ENCODE peak calls at places on chromosomes 3 and 15, in eight cellular contexts. I is NCI-H1105; R is nephron progenitor cell; Z is suprapubic skin; A is psoas muscle; T is caudate nucleus; D is brain microvascular endothelial cell; N is effector memory CD8-positive, alpha-beta T cell. S is an unnamed sample.
A peak's percentile ranks its signal among the peaks of the same experiment; 100 is the strongest.

GRCh38 chr3:147361671-147362420 is 44.5 kb downstream of the ZIC4 start:
- DNase-seq in I (peak; percentile 48), R (peak; percentile 73), Z (no peak), A (peak; percentile 70), T (no peak), D (peak; percentile 16), N (no peak), S (peak; percentile 65)

GRCh38 chr3:52452570-52453221 is 1.1 kb downstream of the TNNC1 start:
- DNase-seq in I (no peak), R (no peak), Z (no peak), A (peak; percentile 90), T (no peak), D (no peak), N (no peak), S (no peak)

GRCh38 chr3:53880396-53881345 is 1.3 kb downstream of the ACTR8 start:
- DNase-seq in I (no peak), R (no peak), Z (no peak), A (no peak), T (no peak), D (peak; percentile 33), N (no peak), S (no peak)

GRCh38 chr3:134353171-134353825 is 20.9 kb downstream of the AMOTL2 start:
- DNase-seq in I (no peak), R (no peak), Z (no peak), A (peak; percentile 51), T (no peak), D (no peak), N (no peak), S (no peak)

GRCh38 chr15:33091983-33092688 is 102.4 kb downstream of the FMN1 start:
- DNase-seq in I (no peak), R (no peak), Z (no peak), A (no peak), T (no peak), D (no peak), N (no peak), S (no peak)

GRCh38 chr3:54599741-54600140 is 328.1 kb downstream of the LRTM1 start:
- DNase-seq in I (no peak), R (no peak), Z (no peak), A (peak; percentile 67), T (peak; percentile 70), D (no peak), N (no peak), S (no peak)

GRCh38 chr3:12135029-12135634 is 23.6 kb downstream of the TIMP4 start:
- DNase-seq in I (no peak), R (peak; percentile 77), Z (peak; percentile 89), A (peak; percentile 82), T (peak; percentile 45), D (peak; percentile 74), N (peak; percentile 34), S (peak; percentile 80)

GRCh38 chr3:61627768-61628185 is 66.4 kb downstream of the PTPRG start:
- DNase-seq in I (no peak), R (no peak), Z (no peak), A (no peak), T (no peak), D (peak; percentile 82), N (no peak), S (no peak)

GRCh38 chr3:49238274-49239127 is 38.5 kb downstream of the C3orf62 start:
- DNase-seq in I (no peak), R (no peak), Z (no peak), A (no peak), T (no peak), D (peak; percentile 41), N (no peak), S (peak; percentile 26)

GRCh38 chr3:112097378-112097777 is 11.2 kb downstream of the C3orf52 start:
- DNase-seq in I (peak; percentile 56), R (no peak), Z (no peak), A (no peak), T (peak; percentile 28), D (peak; percentile 100), N (no peak), S (peak; percentile 71)

GRCh38 chr3:89558711-89559110 is 451.3 kb downstream of the EPHA3 start:
- DNase-seq in I (no peak), R (no peak), Z (no peak), A (no peak), T (no peak), D (no peak), N (no peak), S (no peak)

GRCh38 chr3:184716652-184717607 is 5.1 kb upstream of the MAGEF1 start:
- DNase-seq in I (peak; percentile 79), R (peak; percentile 71), Z (no peak), A (no peak), T (peak; percentile 56), D (peak; percentile 45), N (no peak), S (no peak)

GRCh38 chr3:110871869-110872268 is 199.7 kb upstream of the NECTIN3 start:
- DNase-seq in I (no peak), R (no peak), Z (no peak), A (no peak), T (no peak), D (no peak), N (no peak), S (no peak)

GRCh38 chr15:42457445-42458442 is 33.2 kb downstream of the ZNF106 start:
- DNase-seq in I (no peak), R (peak; percentile 48), Z (peak; percentile 82), A (peak; percentile 79), T (no peak), D (peak; percentile 93), N (no peak), S (no peak)

GRCh38 chr3:98613616-98614015 is 20.2 kb upstream of the CPOX start:
- DNase-seq in I (no peak), R (no peak), Z (no peak), A (no peak), T (no peak), D (peak; percentile 65), N (no peak), S (no peak)

GRCh38 chr3:114409291-114409690 is 115.5 kb downstream of the TIGIT start:
- DNase-seq in I (no peak), R (no peak), Z (no peak), A (no peak), T (no peak), D (no peak), N (no peak), S (no peak)

GRCh38 chr3:134315286-134316106 is 58.8 kb downstream of the AMOTL2 start:
- DNase-seq in I (no peak), R (no peak), Z (peak; percentile 89), A (peak; percentile 90), T (no peak), D (peak; percentile 88), N (no peak), S (no peak)

GRCh38 chr3:173398111-173398479 is 551 bp downstream of the NLGN1 start:
- DNase-seq in I (no peak), R (peak; percentile 40), Z (peak; percentile 76), A (no peak), T (no peak), D (no peak), N (no peak), S (no peak)

GRCh38 chr15:59736181-59736580 is 47.1 kb upstream of the BNIP2 start:
- DNase-seq in I (no peak), R (no peak), Z (no peak), A (no peak), T (no peak), D (no peak), N (no peak), S (no peak)

GRCh38 chr15:69666441-69666882 is 213.8 kb downstream of the RPLP1 start:
- DNase-seq in I (no peak), R (no peak), Z (no peak), A (no peak), T (no peak), D (peak; percentile 37), N (no peak), S (peak; percentile 43)

GRCh38 chr15:94119215-94119815 is 112.0 kb upstream of the MCTP2 start:
- DNase-seq in I (no peak), R (peak; percentile 16), Z (no peak), A (peak; percentile 69), T (no peak), D (no peak), N (no peak), S (no peak)

GRCh38 chr3:56811545-56812202 is 9.9 kb upstream of the ARHGEF3 start:
- DNase-seq in I (no peak), R (no peak), Z (no peak), A (no peak), T (no peak), D (no peak), N (no peak), S (no peak)

GRCh38 chr3:101182734-101183133 is 137.6 kb downstream of the IMPG2 start:
- DNase-seq in I (no peak), R (no peak), Z (no peak), A (no peak), T (no peak), D (peak; percentile 40), N (no peak), S (no peak)

GRCh38 chr3:76051145-76051544 is 265.8 kb upstream of the ZNF717 start:
- DNase-seq in I (no peak), R (no peak), Z (no peak), A (no peak), T (no peak), D (no peak), N (no peak), S (no peak)

GRCh38 chr15:60508442-60508841 is 29.5 kb upstream of the ICE2 start:
- DNase-seq in I (no peak), R (no peak), Z (no peak), A (no peak), T (no peak), D (no peak), N (no peak), S (no peak)

GRCh38 chr15:31801152-31801551 is 229.2 kb upstream of the CHRNA7 start:
- DNase-seq in I (no peak), R (no peak), Z (no peak), A (no peak), T (peak; percentile 52), D (no peak), N (no peak), S (no peak)

GRCh38 chr3:86787091-86787490 is 203.9 kb downstream of the VGLL3 start:
- DNase-seq in I (no peak), R (no peak), Z (no peak), A (no peak), T (no peak), D (peak; percentile 72), N (no peak), S (no peak)

S was measured in activated naive CD4-positive, alpha-beta T cell treated with anti-CD3 and anti-CD28 coated beads for 36 hours.